ENCODE peak calls at places on chromosomes 6 and 20, in five cellular contexts. P, Q, N, B and D are unnamed samples.

GRCh38 chr20:49957487-49957938 is 21.3 kb downstream of the RNF114 start:
- DNase-seq in Q (no peak), B (no peak), N (no peak), P (no peak), D (no peak)

GRCh38 chr6:157849288-157850017 is 26.4 kb downstream of the SNX9 start:
- DNase-seq in B (no peak), N (no peak), Q (no peak), P (no peak), D (no peak)

GRCh38 chr20:35302421-35303335 is 10.5 kb upstream of the FAM83C start:
- DNase-seq in Q (no peak), B (no peak), N (no peak), P (no peak), D (no peak)

GRCh38 chr6:134757911-134758361 is 192.0 kb downstream of the ALDH8A1 start:
- DNase-seq in N (peak), P (no peak), Q (no peak), B (no peak), D (no peak)

GRCh38 chr20:37901667-37902503 is 1.0 kb upstream of the VSTM2L start:
- DNase-seq in P (peak), Q (peak), N (peak), B (no peak), D (peak)

GRCh38 chr6:17905611-17906592 is 81.5 kb downstream of the KIF13A start:
- DNase-seq in B (no peak), Q (no peak), P (peak), N (no peak), D (peak)

GRCh38 chr6:104705916-104706442 is 153.7 kb downstream of the HACE1 start:
- DNase-seq in P (no peak), N (no peak), Q (no peak), B (no peak), D (no peak)

GRCh38 chr20:24960302-24960801 is 11.3 kb downstream of the CST7 start:
- DNase-seq in B (no peak), Q (no peak), N (no peak), P (no peak), D (no peak)

GRCh38 chr20:22590662-22591061 is 6.3 kb upstream of the FOXA2 start:
- DNase-seq in Q (no peak), N (no peak), B (no peak), P (no peak), D (no peak)

GRCh38 chr6:11278207-11278559 is 45.7 kb upstream of the NEDD9 start:
- DNase-seq in B (no peak), P (no peak), N (no peak), Q (no peak), D (no peak)

GRCh38 chr6:113457751-113458150 is 399.4 kb upstream of the MARCKS start:
- DNase-seq in Q (no peak), P (no peak), N (no peak), B (no peak), D (no peak)

GRCh38 chr6:81242634-81243033 is 509.8 kb downstream of the TENT5A start:
- DNase-seq in Q (no peak), B (no peak), P (no peak), N (no peak), D (no peak)

GRCh38 chr6:139368661-139369060 is 5.8 kb downstream of the CITED2 start:
- DNase-seq in N (no peak), P (no peak), B (no peak), Q (no peak), D (peak)

GRCh38 chr20:56710577-56711465 is 81.7 kb downstream of the TFAP2C start:
- DNase-seq in P (peak), B (no peak), Q (no peak), N (no peak), D (no peak)

GRCh38 chr20:48298851-48299484 is 513.7 kb upstream of the SULF2 start:
- DNase-seq in B (no peak), P (peak), Q (peak), N (peak), D (peak)

GRCh38 chr20:37948956-37949355 is 46.0 kb downstream of the VSTM2L start:
- DNase-seq in B (no peak), Q (no peak), N (no peak), P (no peak), D (no peak)

GRCh38 chr6:119259027-119259426 is 90.5 kb downstream of the MAN1A1 start:
- DNase-seq in P (no peak), Q (no peak), N (no peak), B (no peak), D (no peak)

GRCh38 chr20:50762435-50763201 is 31.2 kb downstream of the PARD6B start:
- DNase-seq in B (no peak), P (peak), Q (no peak), N (peak), D (peak)

GRCh38 chr20:1469925-1470571 is 3.4 kb upstream of the NSFL1C start:
- DNase-seq in P (peak), B (peak), Q (peak), N (peak), D (peak)

GRCh38 chr20:4090756-4091331 is 75.5 kb upstream of the RNF24 start:
- DNase-seq in N (no peak), Q (peak), B (no peak), P (peak), D (peak)

GRCh38 chr20:15930324-15931305 is 642.6 kb downstream of the KIF16B start:
- DNase-seq in B (no peak), Q (no peak), P (peak), N (no peak), D (peak)

GRCh38 chr6:110548124-110548847 is 71.9 kb upstream of the SLC22A16 start:
- DNase-seq in B (no peak), N (no peak), P (no peak), Q (no peak), D (no peak)

GRCh38 chr6:148509789-148510581 is 167.3 kb downstream of the SASH1 start:
- DNase-seq in B (peak), N (no peak), Q (peak), P (peak), D (peak)

GRCh38 chr20:4720121-4720976 is 1.4 kb upstream of the PRND start:
- DNase-seq in N (peak), P (peak), Q (peak), B (peak), D (peak)

GRCh38 chr20:24952376-24953203 is 3.5 kb downstream of the CST7 start:
- DNase-seq in P (no peak), N (no peak), Q (no peak), B (no peak), D (no peak)